ENCODE peak calls at places on chromosomes 3 and 15, in ten cellular contexts. One of them, this sample, is unnamed.

GRCh38 chr15:35066094-35066493 is 19.0 kb downstream of the NANOGP8 start:
- DNase-seq in AG08396: no peak
- DNase-seq in Panc1: no peak
- DNase-seq in Calu3: no peak
- DNase-seq in activated T-cell treated with anti-CD3 and anti-CD28 coated beads for 1 hour: no peak
- DNase-seq in WTC11: no peak
- DNase-seq in fibroblast of the aortic adventitia: no peak
- DNase-seq in ELF-1: no peak
- DNase-seq in anterior cingulate cortex: no peak
- DNase-seq in Peyer's patch: no peak
- DNase-seq in this sample: no peak

GRCh38 chr3:104385421-104385820 is 981.3 kb upstream of the ALCAM start:
- DNase-seq in fibroblast of the aortic adventitia: no peak
- DNase-seq in activated T-cell treated with anti-CD3 and anti-CD28 coated beads for 1 hour: no peak
- DNase-seq in AG08396: no peak
- DNase-seq in Panc1: no peak
- DNase-seq in Peyer's patch: no peak
- DNase-seq in Calu3: no peak
- DNase-seq in anterior cingulate cortex: no peak
- DNase-seq in ELF-1: no peak
- DNase-seq in WTC11: no peak
- DNase-seq in this sample: no peak

GRCh38 chr3:134211797-134212196 is 38.9 kb downstream of the RYK start:
- DNase-seq in ELF-1: peak
- DNase-seq in anterior cingulate cortex: peak
- DNase-seq in WTC11: peak
- DNase-seq in Peyer's patch: no peak
- DNase-seq in AG08396: peak
- DNase-seq in Calu3: peak
- DNase-seq in fibroblast of the aortic adventitia: peak
- DNase-seq in Panc1: no peak
- DNase-seq in activated T-cell treated with anti-CD3 and anti-CD28 coated beads for 1 hour: no peak
- DNase-seq in this sample: no peak

GRCh38 chr3:69378112-69378799 is 7.6 kb downstream of the FRMD4B start:
- DNase-seq in ELF-1: no peak
- DNase-seq in Panc1: no peak
- DNase-seq in anterior cingulate cortex: no peak
- DNase-seq in activated T-cell treated with anti-CD3 and anti-CD28 coated beads for 1 hour: no peak
- DNase-seq in fibroblast of the aortic adventitia: no peak
- DNase-seq in WTC11: no peak
- DNase-seq in Peyer's patch: no peak
- DNase-seq in AG08396: no peak
- DNase-seq in Calu3: no peak
- DNase-seq in this sample: no peak

GRCh38 chr3:187024561-187025226 is 94.4 kb downstream of the ST6GAL1 start:
- DNase-seq in fibroblast of the aortic adventitia: no peak
- DNase-seq in Calu3: no peak
- DNase-seq in activated T-cell treated with anti-CD3 and anti-CD28 coated beads for 1 hour: no peak
- DNase-seq in Panc1: no peak
- DNase-seq in AG08396: no peak
- DNase-seq in anterior cingulate cortex: no peak
- DNase-seq in WTC11: no peak
- DNase-seq in ELF-1: no peak
- DNase-seq in Peyer's patch: no peak
- DNase-seq in this sample: no peak

GRCh38 chr3:161108840-161109239 is 3.7 kb upstream of the B3GALNT1 start:
- DNase-seq in activated T-cell treated with anti-CD3 and anti-CD28 coated beads for 1 hour: no peak
- DNase-seq in WTC11: no peak
- DNase-seq in Panc1: no peak
- DNase-seq in ELF-1: no peak
- DNase-seq in Peyer's patch: no peak
- DNase-seq in anterior cingulate cortex: no peak
- DNase-seq in fibroblast of the aortic adventitia: peak
- DNase-seq in AG08396: peak
- DNase-seq in Calu3: no peak
- DNase-seq in this sample: no peak

GRCh38 chr3:150771600-150771999 is 8.6 kb upstream of the SIAH2 start:
- DNase-seq in AG08396: peak
- DNase-seq in anterior cingulate cortex: no peak
- DNase-seq in fibroblast of the aortic adventitia: no peak
- DNase-seq in WTC11: no peak
- DNase-seq in Panc1: no peak
- DNase-seq in Calu3: no peak
- DNase-seq in ELF-1: no peak
- DNase-seq in Peyer's patch: no peak
- DNase-seq in activated T-cell treated with anti-CD3 and anti-CD28 coated beads for 1 hour: no peak
- DNase-seq in this sample: no peak

GRCh38 chr3:99579246-99579645 is 59.1 kb upstream of the COL8A1 start:
- DNase-seq in anterior cingulate cortex: no peak
- DNase-seq in Panc1: no peak
- DNase-seq in ELF-1: no peak
- DNase-seq in Calu3: no peak
- DNase-seq in AG08396: peak
- DNase-seq in activated T-cell treated with anti-CD3 and anti-CD28 coated beads for 1 hour: no peak
- DNase-seq in fibroblast of the aortic adventitia: peak
- DNase-seq in Peyer's patch: no peak
- DNase-seq in WTC11: no peak
- DNase-seq in this sample: no peak

GRCh38 chr3:124597273-124597672 is 133.0 kb upstream of the UMPS start:
- DNase-seq in activated T-cell treated with anti-CD3 and anti-CD28 coated beads for 1 hour: no peak
- DNase-seq in Calu3: no peak
- DNase-seq in ELF-1: no peak
- DNase-seq in AG08396: no peak
- DNase-seq in fibroblast of the aortic adventitia: no peak
- DNase-seq in WTC11: no peak
- DNase-seq in Peyer's patch: no peak
- DNase-seq in anterior cingulate cortex: no peak
- DNase-seq in Panc1: no peak
- DNase-seq in this sample: no peak

GRCh38 chr3:189836795-189837194 is 205.6 kb downstream of the TP63 start:
- DNase-seq in ELF-1: no peak
- DNase-seq in activated T-cell treated with anti-CD3 and anti-CD28 coated beads for 1 hour: no peak
- DNase-seq in WTC11: no peak
- DNase-seq in Peyer's patch: no peak
- DNase-seq in Panc1: no peak
- DNase-seq in Calu3: no peak
- DNase-seq in fibroblast of the aortic adventitia: no peak
- DNase-seq in AG08396: no peak
- DNase-seq in anterior cingulate cortex: no peak
- DNase-seq in this sample: no peak

GRCh38 chr3:184562875-184563568 is 1.4 kb downstream of the EPHB3 start:
- DNase-seq in activated T-cell treated with anti-CD3 and anti-CD28 coated beads for 1 hour: no peak
- DNase-seq in Calu3: no peak
- DNase-seq in AG08396: peak
- DNase-seq in Panc1: no peak
- DNase-seq in Peyer's patch: no peak
- DNase-seq in ELF-1: no peak
- DNase-seq in WTC11: no peak
- DNase-seq in anterior cingulate cortex: peak
- DNase-seq in fibroblast of the aortic adventitia: peak
- DNase-seq in this sample: no peak

GRCh38 chr15:71333839-71334238 is 218.6 kb downstream of the THSD4 start:
- DNase-seq in ELF-1: no peak
- DNase-seq in fibroblast of the aortic adventitia: peak
- DNase-seq in WTC11: no peak
- DNase-seq in anterior cingulate cortex: no peak
- DNase-seq in Panc1: no peak
- DNase-seq in AG08396: peak
- DNase-seq in Calu3: no peak
- DNase-seq in activated T-cell treated with anti-CD3 and anti-CD28 coated beads for 1 hour: no peak
- DNase-seq in Peyer's patch: no peak
- DNase-seq in this sample: no peak

GRCh38 chr3:44016818-44017217 is 224.9 kb upstream of the TOPAZ1 start:
- DNase-seq in fibroblast of the aortic adventitia: no peak
- DNase-seq in Peyer's patch: no peak
- DNase-seq in ELF-1: no peak
- DNase-seq in activated T-cell treated with anti-CD3 and anti-CD28 coated beads for 1 hour: no peak
- DNase-seq in Calu3: no peak
- DNase-seq in WTC11: no peak
- DNase-seq in anterior cingulate cortex: no peak
- DNase-seq in Panc1: no peak
- DNase-seq in AG08396: no peak
- DNase-seq in this sample: no peak

GRCh38 chr15:71194286-71194685 is 79.0 kb downstream of the THSD4 start:
- DNase-seq in Calu3: no peak
- DNase-seq in fibroblast of the aortic adventitia: no peak
- DNase-seq in ELF-1: no peak
- DNase-seq in Peyer's patch: no peak
- DNase-seq in anterior cingulate cortex: no peak
- DNase-seq in WTC11: no peak
- DNase-seq in Panc1: no peak
- DNase-seq in AG08396: no peak
- DNase-seq in activated T-cell treated with anti-CD3 and anti-CD28 coated beads for 1 hour: no peak
- DNase-seq in this sample: no peak

GRCh38 chr15:67127334-67127664 is 61.9 kb downstream of the SMAD3 start:
- DNase-seq in fibroblast of the aortic adventitia: no peak
- DNase-seq in anterior cingulate cortex: no peak
- DNase-seq in WTC11: no peak
- DNase-seq in ELF-1: no peak
- DNase-seq in Panc1: peak
- DNase-seq in activated T-cell treated with anti-CD3 and anti-CD28 coated beads for 1 hour: no peak
- DNase-seq in AG08396: no peak
- DNase-seq in Calu3: peak
- DNase-seq in Peyer's patch: peak
- DNase-seq in this sample: no peak

GRCh38 chr15:41894791-41895463 is 1.1 kb upstream of the SPTBN5 start:
- DNase-seq in Calu3: peak
- DNase-seq in Peyer's patch: peak
- DNase-seq in fibroblast of the aortic adventitia: peak
- DNase-seq in AG08396: peak
- DNase-seq in anterior cingulate cortex: no peak
- DNase-seq in Panc1: no peak
- DNase-seq in ELF-1: peak
- DNase-seq in activated T-cell treated with anti-CD3 and anti-CD28 coated beads for 1 hour: peak
- DNase-seq in WTC11: no peak
- DNase-seq in this sample: no peak

GRCh38 chr3:104005815-104006214 is 1360.9 kb upstream of the ALCAM start:
- DNase-seq in anterior cingulate cortex: no peak
- DNase-seq in Panc1: no peak
- DNase-seq in ELF-1: no peak
- DNase-seq in WTC11: no peak
- DNase-seq in fibroblast of the aortic adventitia: no peak
- DNase-seq in activated T-cell treated with anti-CD3 and anti-CD28 coated beads for 1 hour: no peak
- DNase-seq in Calu3: no peak
- DNase-seq in AG08396: no peak
- DNase-seq in Peyer's patch: no peak
- DNase-seq in this sample: no peak

GRCh38 chr3:43215684-43216336 is 70.5 kb upstream of the SNRK start:
- DNase-seq in activated T-cell treated with anti-CD3 and anti-CD28 coated beads for 1 hour: no peak
- DNase-seq in Calu3: peak
- DNase-seq in AG08396: no peak
- DNase-seq in fibroblast of the aortic adventitia: no peak
- DNase-seq in Peyer's patch: no peak
- DNase-seq in anterior cingulate cortex: no peak
- DNase-seq in WTC11: no peak
- DNase-seq in Panc1: no peak
- DNase-seq in ELF-1: no peak
- DNase-seq in this sample: no peak

GRCh38 chr15:82105458-82106205 is 59.8 kb upstream of the MEX3B start:
- DNase-seq in anterior cingulate cortex: no peak
- DNase-seq in Calu3: peak
- DNase-seq in ELF-1: peak
- DNase-seq in WTC11: peak
- DNase-seq in Panc1: no peak
- DNase-seq in AG08396: peak
- DNase-seq in activated T-cell treated with anti-CD3 and anti-CD28 coated beads for 1 hour: no peak
- DNase-seq in fibroblast of the aortic adventitia: peak
- DNase-seq in Peyer's patch: no peak
- DNase-seq in this sample: no peak

GRCh38 chr3:121897296-121897695 is 3.1 kb downstream of the SLC15A2 start:
- DNase-seq in Calu3: no peak
- DNase-seq in WTC11: no peak
- DNase-seq in fibroblast of the aortic adventitia: no peak
- DNase-seq in Peyer's patch: no peak
- DNase-seq in ELF-1: no peak
- DNase-seq in activated T-cell treated with anti-CD3 and anti-CD28 coated beads for 1 hour: no peak
- DNase-seq in AG08396: no peak
- DNase-seq in anterior cingulate cortex: no peak
- DNase-seq in Panc1: no peak
- DNase-seq in this sample: no peak

GRCh38 chr15:62889141-62889661 is 153.3 kb upstream of the TPM1 start:
- DNase-seq in anterior cingulate cortex: no peak
- DNase-seq in Panc1: no peak
- DNase-seq in ELF-1: no peak
- DNase-seq in Calu3: no peak
- DNase-seq in AG08396: no peak
- DNase-seq in fibroblast of the aortic adventitia: no peak
- DNase-seq in WTC11: no peak
- DNase-seq in activated T-cell treated with anti-CD3 and anti-CD28 coated beads for 1 hour: no peak
- DNase-seq in Peyer's patch: no peak
- DNase-seq in this sample: no peak

GRCh38 chr15:63502843-63503738 is 1.3 kb upstream of the USP3 start:
- DNase-seq in Panc1: peak
- DNase-seq in ELF-1: peak
- DNase-seq in Peyer's patch: peak
- DNase-seq in fibroblast of the aortic adventitia: peak
- DNase-seq in Calu3: peak
- DNase-seq in AG08396: peak
- DNase-seq in anterior cingulate cortex: peak
- DNase-seq in WTC11: peak
- DNase-seq in activated T-cell treated with anti-CD3 and anti-CD28 coated beads for 1 hour: peak
- DNase-seq in this sample: no peak

GRCh38 chr3:94336076-94336741 is 273.3 kb downstream of the NSUN3 start:
- DNase-seq in fibroblast of the aortic adventitia: peak
- DNase-seq in anterior cingulate cortex: no peak
- DNase-seq in activated T-cell treated with anti-CD3 and anti-CD28 coated beads for 1 hour: no peak
- DNase-seq in Peyer's patch: no peak
- DNase-seq in ELF-1: peak
- DNase-seq in AG08396: peak
- DNase-seq in WTC11: no peak
- DNase-seq in Panc1: peak
- DNase-seq in Calu3: peak
- DNase-seq in this sample: peak

GRCh38 chr3:50625879-50626182 is 8.9 kb downstream of the MAPKAPK3 start:
- DNase-seq in fibroblast of the aortic adventitia: no peak
- DNase-seq in AG08396: no peak
- DNase-seq in Calu3: no peak
- DNase-seq in activated T-cell treated with anti-CD3 and anti-CD28 coated beads for 1 hour: no peak
- DNase-seq in WTC11: no peak
- DNase-seq in ELF-1: no peak
- DNase-seq in anterior cingulate cortex: no peak
- DNase-seq in Peyer's patch: no peak
- DNase-seq in Panc1: no peak
- DNase-seq in this sample: no peak

GRCh38 chr3:127677541-127678314 is 5.0 kb downstream of the ABTB1 start:
- DNase-seq in AG08396: no peak
- DNase-seq in fibroblast of the aortic adventitia: no peak
- DNase-seq in Calu3: no peak
- DNase-seq in activated T-cell treated with anti-CD3 and anti-CD28 coated beads for 1 hour: no peak
- DNase-seq in ELF-1: no peak
- DNase-seq in WTC11: peak
- DNase-seq in anterior cingulate cortex: no peak
- DNase-seq in Peyer's patch: peak
- DNase-seq in Panc1: no peak
- DNase-seq in this sample: no peak

GRCh38 chr3:5499404-5499803 is 311.9 kb downstream of the EDEM1 start:
- DNase-seq in AG08396: no peak
- DNase-seq in activated T-cell treated with anti-CD3 and anti-CD28 coated beads for 1 hour: no peak
- DNase-seq in WTC11: no peak
- DNase-seq in fibroblast of the aortic adventitia: no peak
- DNase-seq in Calu3: no peak
- DNase-seq in anterior cingulate cortex: no peak
- DNase-seq in ELF-1: no peak
- DNase-seq in Panc1: no peak
- DNase-seq in Peyer's patch: no peak
- DNase-seq in this sample: no peak

GRCh38 chr3:196741401-196741761 is 1.7 kb downstream of the PAK2 start:
- DNase-seq in WTC11: no peak
- DNase-seq in AG08396: no peak
- DNase-seq in anterior cingulate cortex: no peak
- DNase-seq in activated T-cell treated with anti-CD3 and anti-CD28 coated beads for 1 hour: no peak
- DNase-seq in Peyer's patch: no peak
- DNase-seq in fibroblast of the aortic adventitia: no peak
- DNase-seq in Calu3: no peak
- DNase-seq in ELF-1: peak
- DNase-seq in Panc1: no peak
- DNase-seq in this sample: no peak

GRCh38 chr3:85330071-85330470 is 371.3 kb downstream of the CADM2 start:
- DNase-seq in Panc1: no peak
- DNase-seq in anterior cingulate cortex: no peak
- DNase-seq in fibroblast of the aortic adventitia: no peak
- DNase-seq in activated T-cell treated with anti-CD3 and anti-CD28 coated beads for 1 hour: no peak
- DNase-seq in Peyer's patch: no peak
- DNase-seq in Calu3: no peak
- DNase-seq in WTC11: no peak
- DNase-seq in AG08396: no peak
- DNase-seq in ELF-1: no peak
- DNase-seq in this sample: no peak